ENCODE peak calls at places on chromosomes 2 and 18, in seven cellular contexts. Z, J, F, I, V, G and D are unnamed samples. For H3K4me1 and H3K27me3, the result is how much of the 10 kb centered on the place peaks cover.

GRCh38 chr18:42174909-42175308 is 219.9 kb downstream of the PIK3C3 start:
- DNase-seq in Z (no peak), J (no peak), F (no peak), I (no peak), V (no peak), G (no peak), D (no peak)

GRCh38 chr2:37377187-37377532 is 32.7 kb downstream of the QPCT start:
- DNase-seq in Z (no peak), J (no peak), F (no peak), I (no peak), V (no peak), G (peak), D (no peak)

GRCh38 chr2:176653856-176654443 is 384.7 kb downstream of the MTX2 start:
- DNase-seq in Z (peak), J (peak), F (peak), I (no peak), V (no peak), G (peak), D (peak)

GRCh38 chr2:83705146-83705545 is 753.9 kb downstream of the SUCLG1 start:
- DNase-seq in Z (no peak), J (no peak), F (no peak), I (no peak), V (no peak), G (no peak), D (no peak)

GRCh38 chr2:20150110-20150706 is 74.7 kb downstream of the SDC1 start:
- DNase-seq in Z (no peak), J (no peak), F (no peak), I (no peak), V (no peak), G (no peak), D (no peak)

GRCh38 chr18:13376298-13376840 is 157.8 kb downstream of the LDLRAD4 start:
- DNase-seq in Z (no peak), J (no peak), F (no peak), I (no peak), V (no peak), G (no peak), D (peak)

GRCh38 chr2:118806797-118807667 is 40.4 kb downstream of the EN1 start:
- DNase-seq in Z (no peak), J (no peak), F (no peak), I (no peak), V (no peak), G (no peak), D (no peak)

GRCh38 chr2:134231965-134232340 is 21.9 kb upstream of the MGAT5 start:
- DNase-seq in Z (no peak), J (no peak), F (no peak), I (no peak), V (no peak), G (no peak), D (no peak)

GRCh38 chr18:44130365-44130942 is 550.2 kb upstream of the SETBP1 start:
- DNase-seq in Z (no peak), J (peak), F (no peak), I (no peak), V (no peak), G (peak), D (no peak)

GRCh38 chr2:213159768-213160167 is 8.4 kb upstream of the IKZF2 start:
- DNase-seq in Z (no peak), J (no peak), F (no peak), I (no peak), V (no peak), G (no peak), D (no peak)

GRCh38 chr18:23824704-23825103 is 135.5 kb downstream of the LAMA3 start:
- DNase-seq in Z (no peak), J (no peak), F (no peak), I (no peak), V (no peak), G (no peak), D (no peak)

GRCh38 chr18:14104906-14105748 is 27.1 kb downstream of the ZNF519 start:
- DNase-seq in Z (no peak), J (no peak), F (no peak), I (no peak), V (no peak), G (no peak), D (no peak)

GRCh38 chr18:42275949-42276730 is 321.1 kb downstream of the PIK3C3 start:
- DNase-seq in Z (no peak), J (no peak), F (no peak), I (no peak), V (no peak), G (no peak), D (no peak)

GRCh38 chr18:75223687-75224347 is 13.2 kb downstream of the TSHZ1 start:
- DNase-seq in Z (no peak), J (peak), F (no peak), I (no peak), V (no peak), G (no peak), D (no peak)

GRCh38 chr2:241499146-241499965 is 9.0 kb downstream of the STK25 start:
- DNase-seq in Z (no peak), J (no peak), F (no peak), I (no peak), V (no peak), G (no peak), D (no peak)

GRCh38 chr2:96832751-96833507 is 10.9 kb downstream of the ANKRD23 start:
- DNase-seq in Z (peak), J (peak), F (no peak), I (no peak), V (no peak), G (peak), D (no peak)

GRCh38 chr2:42768706-42769256 is 4.8 kb upstream of the OXER1 start:
- DNase-seq in Z (no peak), J (no peak), F (no peak), I (no peak), V (no peak), G (no peak), D (no peak)

GRCh38 chr2:9001229-9001628 is 2.3 kb downstream of the MBOAT2 start:
- DNase-seq in Z (no peak), J (no peak), F (no peak), I (no peak), V (no peak), G (peak), D (no peak)

GRCh38 chr2:77458216-77458615 is 64.0 kb downstream of the LRRTM4 start:
- DNase-seq in Z (no peak), J (no peak), F (no peak), I (no peak), V (no peak), G (no peak), D (no peak)

GRCh38 chr2:134718095-134718955 is 475 bp downstream of the TMEM163 start:
- DNase-seq in Z (no peak), J (peak), F (no peak), I (no peak), V (no peak), G (no peak), D (peak)

GRCh38 chr2:55948176-55948921 is 24.8 kb upstream of the EFEMP1 start:
- DNase-seq in Z (no peak), J (no peak), F (no peak), I (no peak), V (no peak), G (no peak), D (no peak)

GRCh38 chr18:28514699-28515098 is 337.8 kb upstream of the CDH2 start:
- DNase-seq in Z (no peak), J (no peak), F (no peak), I (no peak), V (no peak), G (no peak), D (no peak)

GRCh38 chr2:42917374-42918017 is 125.1 kb upstream of the HAAO start:
- DNase-seq in Z (no peak), J (peak), F (no peak), I (no peak), V (no peak), G (no peak), D (no peak)

GRCh38 chr2:66573412-66573811 is 138.5 kb downstream of the MEIS1 start:
- DNase-seq in Z (no peak), J (no peak), F (no peak), I (no peak), V (no peak), G (no peak), D (no peak)

GRCh38 chr2:64784168-64785061 is 130.7 kb upstream of the SERTAD2 start:
- DNase-seq in Z (no peak), J (no peak), F (no peak), I (no peak), V (no peak), G (no peak), D (no peak)

GRCh38 chr2:216388046-216388884 is 16.0 kb upstream of the MARCHF4 start:
- DNase-seq in Z (no peak), J (no peak), F (no peak), I (no peak), V (no peak), G (no peak), D (no peak)

GRCh38 chr2:182649316-182649715 is 66.7 kb upstream of the DNAJC10 start:
- DNase-seq in Z (no peak), J (no peak), F (peak), I (no peak), V (no peak), G (no peak), D (no peak)

GRCh38 chr2:47054867-47055266 is 100.2 kb downstream of the STPG4 start:
- DNase-seq in Z (no peak), J (no peak), F (no peak), I (no peak), V (no peak), G (no peak), D (no peak)

GRCh38 chr2:96537734-96538486 is 1.4 kb downstream of the ARID5A start:
- DNase-seq in Z (no peak), J (peak), F (no peak), I (no peak), V (peak), G (no peak), D (peak)

GRCh38 chr2:44016282-44016681 is 20.5 kb upstream of the LRPPRC start:
- DNase-seq in Z (no peak), J (peak), F (no peak), I (no peak), V (no peak), G (no peak), D (no peak)

GRCh38 chr2:71995067-71995665 is 152.5 kb downstream of the CYP26B1 start:
- DNase-seq in Z (no peak), J (no peak), F (peak), I (no peak), V (no peak), G (no peak), D (no peak)

GRCh38 chr18:57004366-57005121 is 142.3 kb upstream of the BOD1L2 start:
- DNase-seq in Z (no peak), J (no peak), F (no peak), I (no peak), V (no peak), G (no peak), D (no peak)

GRCh38 chr2:221060335-221060734 is 511.8 kb downstream of the EPHA4 start:
- DNase-seq in Z (no peak), J (no peak), F (no peak), I (no peak), V (no peak), G (no peak), D (no peak)

GRCh38 chr2:67616749-67617148 is 219.6 kb downstream of the ETAA1 start:
- DNase-seq in Z (no peak), J (no peak), F (no peak), I (no peak), V (peak), G (no peak), D (no peak)

GRCh38 chr2:189285962-189286648 is 106.5 kb upstream of the COL5A2 start:
- DNase-seq in Z (no peak), J (no peak), F (no peak), I (no peak), V (no peak), G (no peak), D (no peak)

GRCh38 chr2:189287982-189288494 is 108.5 kb upstream of the COL5A2 start:
- DNase-seq in Z (no peak), J (no peak), F (peak), I (no peak), V (no peak), G (no peak), D (no peak)

GRCh38 chr2:189287363-189287762 is 107.8 kb upstream of the COL5A2 start:
- DNase-seq in Z (no peak), J (no peak), F (no peak), I (no peak), V (no peak), G (no peak), D (no peak)

GRCh38 chr2:189281151-189281550 is 101.6 kb upstream of the COL5A2 start:
- DNase-seq in Z (no peak), J (no peak), F (no peak), I (no peak), V (no peak), G (no peak), D (no peak)

GRCh38 chr2:189285351-189285750 is 105.8 kb upstream of the COL5A2 start:
- DNase-seq in Z (no peak), J (no peak), F (no peak), I (no peak), V (no peak), G (no peak), D (no peak)
- H3K4me1 ChIP-seq in Z (under half), J (under half), F (under half), I (under half), V (under half), G (under half), D (under half)

GRCh38 chr2:122157158-122157557 is 401.7 kb downstream of the TSN start:
- DNase-seq in Z (no peak), J (no peak), F (no peak), I (no peak), V (no peak), G (no peak), D (no peak)
- H3K27me3 ChIP-seq in Z (under half), J (under half), F (under half), I (under half), V (under half), G (under half), D (under half)

GRCh38 chr2:187466129-187466792 is 18.2 kb upstream of the CALCRL start:
- DNase-seq in Z (no peak), J (no peak), F (no peak), I (no peak), V (no peak), G (no peak), D (no peak)
- H3K4me3 ChIP-seq in Z (no peak), J (no peak), F (no peak), I (no peak), V (no peak), G (no peak), D (no peak)

GRCh38 chr2:172100080-172101007 is 2.4 kb downstream of the DLX2 start:
- DNase-seq in Z (no peak), J (no peak), F (no peak), I (no peak), V (no peak), G (no peak), D (no peak)
- H3K4me1 ChIP-seq in Z (under half), J (half or more), F (half or more), I (under half), V (half or more), G (under half), D (half or more)

GRCh38 chr2:218867900-218868299 is 8.3 kb downstream of the WNT6 start:
- DNase-seq in Z (no peak), J (no peak), F (no peak), I (no peak), V (no peak), G (no peak), D (no peak)

GRCh38 chr2:218870984-218871344 is 9.7 kb upstream of the WNT10A start:
- DNase-seq in Z (no peak), J (peak), F (no peak), I (no peak), V (no peak), G (no peak), D (no peak)

GRCh38 chr2:218871345-218872302 is 9.0 kb upstream of the WNT10A start:
- DNase-seq in Z (no peak), J (peak), F (no peak), I (no peak), V (no peak), G (no peak), D (no peak)

GRCh38 chr2:218865999-218866398 is 6.4 kb downstream of the WNT6 start:
- DNase-seq in Z (no peak), J (no peak), F (no peak), I (no peak), V (no peak), G (no peak), D (no peak)

GRCh38 chr2:218869064-218869463 is 9.5 kb downstream of the WNT6 start:
- DNase-seq in Z (no peak), J (no peak), F (no peak), I (no peak), V (no peak), G (no peak), D (no peak)
- H3K27me3 ChIP-seq in Z (under half), J (under half), F (under half), I (under half), V (under half), G (under half), D (under half)

GRCh38 chr2:163247151-163247872 is 408.7 kb upstream of the KCNH7 start:
- DNase-seq in Z (no peak), J (no peak), F (no peak), I (no peak), V (no peak), G (no peak), D (no peak)

GRCh38 chr2:163252199-163252598 is 413.6 kb upstream of the KCNH7 start:
- DNase-seq in Z (no peak), J (no peak), F (no peak), I (no peak), V (no peak), G (no peak), D (no peak)

GRCh38 chr2:163246111-163246510 is 407.5 kb upstream of the KCNH7 start:
- DNase-seq in Z (no peak), J (no peak), F (no peak), I (no peak), V (no peak), G (no peak), D (no peak)

DNA sequence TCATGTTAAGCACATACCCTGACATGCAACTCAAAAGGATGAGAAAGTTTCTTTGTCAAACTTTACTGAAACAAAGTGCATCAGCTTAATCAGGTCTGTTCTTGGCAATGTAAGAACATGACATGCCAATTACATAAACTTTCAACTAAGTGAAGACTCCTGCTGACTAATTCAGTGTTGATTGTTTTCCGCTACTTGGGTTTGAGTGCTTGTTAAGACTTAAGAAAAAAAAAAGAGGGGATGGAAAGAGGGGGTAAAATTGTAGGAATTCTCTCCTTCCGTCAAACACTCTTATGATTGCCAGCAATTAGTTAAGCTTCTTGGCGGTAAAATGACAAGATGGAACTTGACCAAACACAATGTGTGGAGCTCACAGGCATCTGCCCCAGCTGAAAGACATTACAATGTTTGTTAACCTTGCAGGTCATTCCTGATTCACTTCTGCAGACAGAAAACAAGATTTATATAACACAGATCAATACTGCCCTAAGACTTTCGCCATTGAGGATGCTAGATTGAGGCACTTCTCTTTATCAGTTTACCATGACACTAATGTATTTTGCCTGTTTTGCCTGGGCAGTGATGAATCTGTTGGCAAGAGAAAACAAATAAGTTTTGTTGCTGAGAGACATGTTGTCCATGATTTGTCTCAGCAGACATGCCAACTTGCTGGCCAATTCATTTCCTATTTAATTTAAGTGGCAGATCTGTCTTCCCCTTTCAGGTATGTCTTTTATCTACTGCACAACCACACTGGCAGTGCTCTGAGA is 409.9 kb upstream of the KCNH7 start:
- DNase-seq in Z (no peak), J (no peak), F (no peak), I (no peak), V (no peak), G (no peak), D (no peak)
- H3K4me3 ChIP-seq in Z (no peak), J (no peak), F (no peak), I (no peak), V (no peak), G (no peak), D (no peak)

GRCh38 chr2:106963893-106964292 is 77.9 kb upstream of the ST6GAL2 start:
- DNase-seq in Z (no peak), J (no peak), F (no peak), I (no peak), V (no peak), G (no peak), D (no peak)

GRCh38 chr2:106961328-106961727 is 75.4 kb upstream of the ST6GAL2 start:
- DNase-seq in Z (no peak), J (no peak), F (no peak), I (no peak), V (no peak), G (no peak), D (no peak)

GRCh38 chr2:106960633-106961205 is 74.8 kb upstream of the ST6GAL2 start:
- DNase-seq in Z (no peak), J (no peak), F (no peak), I (no peak), V (no peak), G (no peak), D (no peak)

GRCh38 chr2:106965611-106966010 is 79.6 kb upstream of the ST6GAL2 start:
- DNase-seq in Z (no peak), J (no peak), F (no peak), I (no peak), V (no peak), G (no peak), D (no peak)

DNA sequence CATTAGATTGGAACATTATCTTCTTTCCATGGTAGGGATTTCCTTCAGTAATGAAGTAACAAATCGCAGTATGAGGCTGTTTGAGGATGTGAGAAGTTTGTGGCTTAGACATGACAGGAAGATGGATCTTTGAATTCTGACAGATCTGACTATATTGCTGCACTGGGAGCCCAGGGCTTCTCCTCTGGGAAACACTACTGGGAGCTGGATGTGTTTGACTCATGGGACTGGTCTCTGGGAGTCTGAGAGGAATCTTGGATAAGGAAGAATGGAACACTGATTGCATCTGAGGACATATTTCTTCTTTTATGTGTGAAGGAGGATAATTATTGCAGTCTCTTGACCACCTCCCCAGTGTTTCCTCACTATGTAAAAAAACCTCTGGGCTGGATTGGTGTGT is 77.2 kb upstream of the ST6GAL2 start:
- DNase-seq in Z (no peak), J (no peak), F (no peak), I (no peak), V (no peak), G (no peak), D (no peak)
- H3K4me1 ChIP-seq in Z (under half), J (under half), F (under half), I (under half), V (under half), G (under half), D (under half)

DNA sequence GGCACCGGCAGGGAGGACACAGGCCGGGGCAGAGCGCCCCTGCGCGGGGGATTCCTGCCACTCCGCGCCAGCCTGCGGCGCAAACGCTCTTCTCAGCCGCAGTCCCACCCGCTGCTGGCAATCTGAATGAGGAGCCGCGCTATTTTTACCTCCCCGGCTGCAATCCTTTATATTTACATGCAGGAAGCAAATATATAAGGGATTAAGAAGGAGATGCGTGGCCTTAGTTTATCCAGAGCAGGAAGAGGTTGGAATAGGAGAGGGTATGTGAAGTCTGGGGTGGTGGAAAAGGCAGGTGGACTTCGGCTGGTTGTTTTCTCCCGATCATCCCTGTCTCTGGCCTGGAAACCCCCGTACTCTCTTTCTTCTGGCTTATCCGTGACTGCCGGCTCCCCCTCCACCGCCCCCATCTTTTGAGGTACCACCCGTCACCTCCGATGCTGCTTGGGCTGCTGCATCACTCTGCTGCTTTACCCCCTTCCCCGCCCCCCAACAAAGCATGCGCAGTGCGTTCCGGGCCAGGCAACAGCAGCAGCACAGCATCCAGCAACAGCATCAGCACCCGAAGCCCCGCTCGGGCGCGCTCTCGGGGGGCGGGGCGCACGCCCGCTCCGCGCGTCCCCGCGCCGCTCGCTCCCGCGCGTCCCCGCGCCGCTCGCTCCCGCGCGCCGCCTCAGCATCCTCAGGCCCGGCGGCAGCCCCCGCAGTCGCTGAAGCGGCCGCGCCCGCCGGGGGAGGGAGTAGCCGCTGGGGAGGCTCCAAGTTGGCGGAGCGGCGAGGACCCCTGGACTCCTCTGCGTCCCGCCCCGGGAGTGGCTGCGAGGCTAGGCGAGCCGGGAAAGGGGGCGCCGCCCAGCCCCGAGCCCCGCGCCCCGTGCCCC is at the start of gene ADAM23:
- DNase-seq in Z (no peak), J (peak), F (no peak), I (no peak), V (no peak), G (no peak), D (peak)
- H3K27me3 ChIP-seq in Z (under half), J (under half), F (under half), I (under half), V (under half), G (under half), D (under half)